ENCODE peak calls at places on chromosomes 13 and 19, in four cellular contexts. H is HCT116, Z is K562, K is HepG2. X is an unnamed sample.

GRCh38 chr13:105084931-105085330 is 1450.5 kb downstream of the EFNB2 start:
- DNase-seq in Z (no peak), H (no peak), K (no peak), X (no peak)

GRCh38 chr19:56668676-56669075 is 2.9 kb downstream of the ZNF835 start:
- DNase-seq in K (no peak), Z (no peak), H (no peak), X (no peak)

GRCh38 chr13:50629497-50629896 is 214.0 kb downstream of the DLEU7 start:
- DNase-seq in Z (no peak), K (peak; percentile 59), H (no peak), X (no peak)

GRCh38 chr13:113357529-113357928 is 6.4 kb downstream of the GRTP1 start:
- DNase-seq in Z (no peak), K (no peak), H (no peak), X (peak; percentile 2)

GRCh38 chr13:76455960-76456359 is 430.2 kb downstream of the KCTD12 start:
- DNase-seq in Z (no peak), K (no peak), H (no peak), X (no peak)

GRCh38 chr13:43388282-43389034 is 365.1 kb downstream of the DNAJC15 start:
- DNase-seq in Z (no peak), K (no peak), H (peak; percentile 16), X (no peak)

GRCh38 chr19:5218255-5218855 is 122.3 kb downstream of the PTPRS start:
- DNase-seq in H (no peak), K (no peak), Z (no peak), X (no peak)

GRCh38 chr19:39937792-39938191 is 3.4 kb upstream of the FCGBP start:
- DNase-seq in Z (no peak), H (no peak), K (no peak), X (no peak)

GRCh38 chr13:40878823-40879222 is 89.4 kb downstream of the SLC25A15 start:
- DNase-seq in H (no peak), Z (no peak), K (no peak), X (no peak)

GRCh38 chr13:50127017-50127725 is 111.9 kb downstream of the KCNRG start:
- DNase-seq in H (no peak), Z (no peak), K (no peak), X (no peak)

GRCh38 chr19:6536138-6536671 is 5.4 kb downstream of the TNFSF9 start:
- DNase-seq in Z (peak; percentile 93), H (peak; percentile 91), K (peak; percentile 71), X (no peak)

GRCh38 chr13:101711307-101712025 is 259.0 kb downstream of the ITGBL1 start:
- DNase-seq in K (no peak), Z (no peak), H (no peak), X (no peak)

GRCh38 chr13:114078501-114079451 is 53.6 kb downstream of the RASA3 start:
- DNase-seq in Z (no peak), K (no peak), H (no peak), X (no peak)

GRCh38 chr13:44902793-44903192 is 86.5 kb downstream of the NUFIP1 start:
- DNase-seq in K (no peak), H (no peak), Z (no peak), X (no peak)

GRCh38 chr13:88417801-88418200 is 746.6 kb downstream of the SLITRK5 start:
- DNase-seq in K (no peak), H (no peak), Z (no peak), X (no peak)

GRCh38 chr19:12871681-12872080 is 9.6 kb downstream of the DNASE2 start:
- DNase-seq in Z (no peak), K (no peak), H (no peak), X (no peak)

GRCh38 chr19:17778621-17779280 is 16.2 kb upstream of the B3GNT3 start:
- DNase-seq in K (no peak), Z (peak; percentile 78), H (no peak), X (no peak)

GRCh38 chr13:111177081-111177711 is 62.1 kb downstream of the ARHGEF7 start:
- DNase-seq in K (no peak), H (no peak), Z (no peak), X (no peak)

GRCh38 chr19:27971071-27971470 is 1241.9 kb downstream of the UQCRFS1 start:
- DNase-seq in H (no peak), K (no peak), Z (no peak), X (no peak)

GRCh38 chr19:30626567-30626966 is 254.4 kb downstream of the ZNF536 start:
- DNase-seq in K (no peak), Z (no peak), H (no peak), X (no peak)

GRCh38 chr19:30631035-30631375 is 258.8 kb downstream of the ZNF536 start:
- DNase-seq in K (no peak), Z (no peak), H (no peak), X (no peak)

GRCh38 chr19:30625947-30626346 is 253.8 kb downstream of the ZNF536 start:
- DNase-seq in Z (no peak), H (no peak), K (no peak), X (no peak)

GRCh38 chr19:30630289-30631034 is 258.3 kb downstream of the ZNF536 start:
- DNase-seq in K (no peak), Z (no peak), H (no peak), X (no peak)

GRCh38 chr19:30629086-30629485 is 256.9 kb downstream of the ZNF536 start:
- DNase-seq in K (no peak), Z (no peak), H (no peak), X (no peak)
- TF ChIP-seq TCF7L2 in K (no peak), Z (no peak), H (no peak), X (no peak)

DNA sequence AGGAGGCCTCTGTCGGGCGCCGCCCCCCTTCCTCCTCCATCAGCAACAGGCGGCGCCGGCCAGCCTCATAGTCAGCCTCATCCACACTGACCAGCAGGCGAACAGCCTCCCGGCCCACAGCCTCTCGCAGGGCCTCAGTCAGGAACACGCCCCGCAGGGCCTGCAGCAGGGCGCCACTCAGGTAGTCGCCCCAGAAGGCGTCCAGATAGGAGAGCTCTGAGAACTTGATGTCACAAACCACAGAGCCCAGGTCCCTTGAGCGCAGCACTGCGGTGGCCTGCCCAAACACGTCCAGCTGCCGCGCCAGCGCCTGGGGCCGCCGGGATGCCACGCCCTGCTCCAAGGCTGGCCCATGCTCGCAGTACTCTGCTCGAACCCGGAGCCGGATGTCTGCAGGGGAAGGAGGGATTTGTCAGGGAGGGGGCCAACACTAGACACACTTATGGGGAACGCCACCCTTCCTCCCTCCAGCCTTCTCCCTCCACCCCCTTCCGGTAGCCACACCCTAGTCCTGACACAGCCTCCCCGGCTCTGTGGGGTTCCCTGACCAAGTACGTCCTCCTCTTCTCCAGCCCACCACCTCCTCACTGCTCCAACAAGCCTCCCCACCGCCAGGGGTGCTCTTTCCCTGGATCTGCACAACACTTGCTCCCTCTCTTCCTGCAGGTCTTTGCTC is 17.9 kb downstream of the DEDD2 start:
- DNase-seq in H (no peak), K (no peak), Z (peak; percentile 88), X (no peak)
- TF ChIP-seq TCF7L2 in H (no peak), K (no peak), Z (no peak), X (no peak)

DNA sequence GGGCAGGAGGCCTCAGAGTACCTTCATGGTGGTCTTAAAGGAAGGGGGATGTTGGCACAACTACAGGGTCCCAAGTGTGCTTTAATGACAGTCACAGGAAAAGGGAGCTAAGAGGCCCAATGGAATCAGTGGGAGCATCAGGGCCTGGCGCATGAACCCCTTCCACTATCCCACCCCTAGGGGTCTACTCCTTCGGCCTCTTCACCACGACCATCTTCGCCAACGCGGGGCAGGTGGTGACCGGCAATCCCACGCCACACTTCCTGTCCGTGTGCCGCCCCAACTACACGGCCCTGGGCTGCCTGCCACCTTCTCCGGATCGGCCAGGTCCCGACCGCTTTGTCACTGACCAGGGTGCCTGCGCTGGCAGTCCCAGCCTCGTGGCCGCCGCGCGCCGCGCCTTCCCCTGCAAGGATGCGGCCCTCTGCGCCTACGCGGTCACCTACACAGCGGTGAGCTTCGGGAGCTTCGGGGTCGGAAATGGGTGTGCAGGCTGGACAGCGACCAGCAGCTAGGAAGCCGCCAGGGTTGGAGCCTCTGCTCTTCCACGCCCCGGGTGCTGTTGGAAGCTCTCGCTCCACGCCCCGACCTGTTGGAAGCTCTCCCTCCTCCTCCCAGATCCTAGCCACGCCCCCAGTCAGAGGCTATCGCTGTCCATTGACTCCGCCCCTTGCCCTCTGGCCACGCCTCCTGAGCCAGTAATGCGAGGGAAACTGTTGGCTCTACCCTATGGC is 6.0 kb downstream of the PLPPR2 start:
- DNase-seq in Z (peak; percentile 92), K (no peak), H (no peak), X (no peak)
- TF ChIP-seq TCF7L2 in Z (no peak), K (no peak), H (no peak), X (no peak)

GRCh38 chr13:33509642-33510229 is 224.2 kb upstream of the STARD13 start:
- DNase-seq in Z (no peak), K (no peak), H (no peak), X (no peak)
- TF ChIP-seq TCF7L2 in Z (no peak), K (no peak), H (no peak), X (no peak)

GRCh38 chr13:41970918-41971317 is 10.0 kb upstream of the VWA8 start:
- DNase-seq in H (no peak), K (no peak), Z (no peak), X (no peak)

GRCh38 chr13:41976491-41976890 is 15.6 kb upstream of the VWA8 start:
- DNase-seq in K (no peak), H (no peak), Z (no peak), X (no peak)

GRCh38 chr13:41971848-41972247 is 10.9 kb upstream of the VWA8 start:
- DNase-seq in H (no peak), K (no peak), Z (no peak), X (no peak)

GRCh38 chr13:41974262-41974900 is 13.5 kb upstream of the VWA8 start:
- DNase-seq in Z (no peak), H (no peak), K (peak; percentile 50), X (no peak)

DNA sequence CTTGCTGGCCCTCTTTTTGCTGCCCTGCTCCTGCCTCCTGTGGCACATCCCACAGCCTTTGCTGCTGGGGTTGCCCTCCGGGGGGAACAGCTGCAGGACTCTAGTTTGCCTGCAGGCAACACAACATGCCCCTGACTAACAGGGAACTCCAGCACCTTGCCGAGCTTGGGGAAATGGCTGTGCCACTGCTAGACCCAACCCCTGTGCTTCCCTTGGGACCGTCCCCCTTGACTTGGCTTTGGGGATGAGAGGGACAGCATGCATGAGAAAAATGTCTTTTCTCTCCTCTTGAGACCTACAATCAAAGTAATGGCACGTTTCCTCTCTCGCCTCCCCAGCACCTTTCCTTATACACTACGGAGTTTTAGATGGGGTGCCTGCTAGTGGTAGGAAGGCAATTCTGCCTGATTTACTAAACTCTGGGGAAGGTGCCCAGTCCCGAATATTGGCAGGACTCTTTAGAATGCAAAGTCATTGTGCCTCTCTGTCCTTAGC is 12.4 kb upstream of the VWA8 start:
- DNase-seq in H (no peak), Z (no peak), K (no peak), X (no peak)
- TF ChIP-seq TCF7L2 in H (no peak), Z (no peak), K (no peak), X (no peak)

X was measured in Panc1.